ENCODE peak calls at places on chromosomes 11 and 22, in nine cellular contexts. D is nucleus accumbens; V is colonic mucosa; S is stimulated activated naive CD8-positive, alpha-beta T cell treated with anti-CD3 and anti-CD28 coated beads, Interleukin-15, amount 100 ng/mL, for 72 hours; I is GM19239; Q is CD4-positive, alpha-beta memory T cell; F is LHCN-M2; C is NT2/D1; K is iPS DF 6.9. Y is an unnamed sample.

GRCh38 chr22:33188316-33188715 is 130.1 kb upstream of the SYN3 start:
- DNase-seq in C (peak; percentile 32), K (no peak), Q (no peak), F (no peak), I (no peak), S (no peak), D (no peak), V (no peak), Y (no peak)

GRCh38 chr11:105673089-105673488 is 63.2 kb downstream of the GRIA4 start:
- DNase-seq in Q (no peak), K (peak; percentile 43), F (peak; percentile 28), S (no peak), V (peak; percentile 18), C (peak; percentile 50), I (no peak), D (no peak), Y (peak; percentile 76)

GRCh38 chr11:76030973-76031590 is 175.2 kb downstream of the WNT11 start:
- DNase-seq in Q (no peak), K (no peak), S (no peak), V (no peak), F (peak; percentile 71), D (no peak), C (no peak), I (no peak), Y (no peak)

GRCh38 chr11:19644316-19644715 is 68.3 kb upstream of the NAV2 start:
- DNase-seq in S (no peak), K (no peak), Q (no peak), F (peak; percentile 46), V (no peak), D (no peak), C (no peak), I (no peak), Y (no peak)

GRCh38 chr11:100573911-100574513 is 113.1 kb upstream of the ARHGAP42 start:
- DNase-seq in V (no peak), D (no peak), C (no peak), I (no peak), F (no peak), K (no peak), S (no peak), Q (no peak), Y (no peak)

GRCh38 chr11:117823941-117824420 is 563 bp downstream of the FXYD2 start:
- DNase-seq in K (no peak), Q (no peak), F (no peak), S (peak; percentile 53), C (no peak), D (no peak), I (no peak), V (peak; percentile 49), Y (no peak)

GRCh38 chr22:49670610-49671330 is 156.9 kb downstream of the BRD1 start:
- DNase-seq in I (peak; percentile 57), Q (no peak), F (no peak), K (no peak), D (no peak), C (no peak), V (no peak), S (peak; percentile 18), Y (no peak)

GRCh38 chr11:42890773-42891172 is 421.0 kb upstream of the API5 start:
- DNase-seq in F (no peak), K (no peak), V (no peak), D (no peak), C (no peak), I (no peak), Q (no peak), S (no peak), Y (no peak)

GRCh38 chr22:22720201-22720723 is 75.8 kb downstream of the GGTLC2 start:
- DNase-seq in F (peak; percentile 40), I (peak; percentile 45), V (peak; percentile 51), D (no peak), S (peak; percentile 52), C (peak; percentile 18), K (peak; percentile 16), Q (peak; percentile 46), Y (peak; percentile 62)

GRCh38 chr11:96390403-96390830 is 604 bp downstream of the JRKL start:
- DNase-seq in D (no peak), K (no peak), I (no peak), Q (no peak), S (no peak), V (no peak), F (no peak), C (no peak), Y (no peak)

GRCh38 chr11:103529217-103529684 is 420.0 kb downstream of the DYNC2H1 start:
- DNase-seq in D (no peak), K (no peak), F (peak; percentile 96), S (no peak), I (no peak), V (no peak), C (no peak), Q (no peak), Y (no peak)

GRCh38 chr11:120137611-120138521 is at the start of gene TRIM29:
- DNase-seq in F (no peak), D (no peak), K (no peak), C (no peak), S (no peak), Q (no peak), V (peak; percentile 78), I (no peak), Y (peak; percentile 78)

GRCh38 chr22:43826142-43827093 is 14.3 kb upstream of the EFCAB6 start:
- DNase-seq in S (no peak), D (peak; percentile 20), F (peak; percentile 81), I (no peak), K (no peak), C (no peak), V (no peak), Q (no peak), Y (no peak)

GRCh38 chr22:49261616-49262015 is 566.1 kb downstream of the BRD1 start:
- DNase-seq in C (no peak), V (no peak), F (no peak), D (no peak), Q (no peak), K (no peak), I (no peak), S (no peak), Y (no peak)

Y was measured in HT-29.